ENCODE peak calls at places on chromosomes 16 and 17, in nine cellular contexts. M, O, W, H, T, P, A, U and L are unnamed samples.

GRCh38 chr16:77683845-77684526 is 38.3 kb upstream of the NUDT7 start:
- DNase-seq in M (no peak), O (no peak), W (no peak), H (no peak), T (no peak), P (peak; percentile 13), A (no peak), U (no peak), L (no peak)

GRCh38 chr16:65176603-65177002 is 54.7 kb upstream of the CDH11 start:
- DNase-seq in M (no peak), O (no peak), W (no peak), H (peak; percentile 96), T (peak; percentile 54), P (peak; percentile 89), A (no peak), U (no peak), L (no peak)

GRCh38 chr16:56281256-56281805 is 90.0 kb downstream of the GNAO1 start:
- DNase-seq in M (peak; percentile 73), O (no peak), W (peak; percentile 30), H (peak; percentile 26), T (no peak), P (no peak), A (no peak), U (no peak), L (no peak)

GRCh38 chr17:40568074-40568836 is 3.0 kb upstream of the CCR7 start:
- DNase-seq in M (no peak), O (no peak), W (no peak), H (no peak), T (no peak), P (no peak), A (no peak), U (peak; percentile 47), L (no peak)

GRCh38 chr17:9842057-9842758 is 16.5 kb downstream of the GLP2R start:
- DNase-seq in M (no peak), O (peak; percentile 27), W (no peak), H (peak; percentile 85), T (no peak), P (peak; percentile 61), A (no peak), U (no peak), L (peak; percentile 93)

GRCh38 chr16:23174622-23175021 is 7.9 kb upstream of the SCNN1G start:
- DNase-seq in M (no peak), O (no peak), W (no peak), H (peak; percentile 29), T (no peak), P (peak; percentile 3), A (no peak), U (no peak), L (no peak)

GRCh38 chr16:57637020-57637419 is 8.6 kb downstream of the ADGRG1 start:
- DNase-seq in M (no peak), O (no peak), W (no peak), H (peak; percentile 45), T (no peak), P (no peak), A (no peak), U (no peak), L (no peak)

GRCh38 chr17:17647521-17648178 is 33.6 kb upstream of the RAI1 start:
- DNase-seq in M (no peak), O (no peak), W (no peak), H (no peak), T (no peak), P (no peak), A (no peak), U (no peak), L (no peak)

GRCh38 chr16:57616871-57617270 is 11.6 kb upstream of the ADGRG1 start:
- DNase-seq in M (no peak), O (peak; percentile 20), W (no peak), H (no peak), T (no peak), P (no peak), A (no peak), U (peak; percentile 47), L (no peak)

GRCh38 chr16:24826096-24826690 is 19.6 kb upstream of the SLC5A11 start:
- DNase-seq in M (no peak), O (no peak), W (no peak), H (no peak), T (no peak), P (no peak), A (no peak), U (no peak), L (no peak)

GRCh38 chr17:74987909-74988711 is 678 bp downstream of the CDR2L start:
- DNase-seq in M (peak; percentile 78), O (peak; percentile 74), W (no peak), H (peak; percentile 69), T (no peak), P (peak; percentile 78), A (peak; percentile 46), U (peak; percentile 91), L (no peak)

GRCh38 chr16:47258874-47259461 is 115.2 kb upstream of the NETO2 start:
- DNase-seq in M (peak; percentile 29), O (no peak), W (peak; percentile 9), H (peak; percentile 58), T (no peak), P (peak; percentile 10), A (no peak), U (no peak), L (no peak)

GRCh38 chr17:80045703-80046102 is 9.3 kb downstream of the CCDC40 start:
- DNase-seq in M (no peak), O (no peak), W (no peak), H (no peak), T (no peak), P (no peak), A (no peak), U (no peak), L (no peak)

GRCh38 chr16:51538707-51539604 is 387.9 kb upstream of the SALL1 start:
- DNase-seq in M (no peak), O (no peak), W (no peak), H (peak; percentile 89), T (peak; percentile 45), P (peak; percentile 83), A (no peak), U (no peak), L (no peak)

GRCh38 chr16:55487048-55487803 is 8.2 kb downstream of the MMP2 start:
- DNase-seq in M (no peak), O (no peak), W (no peak), H (peak; percentile 68), T (peak; percentile 79), P (peak; percentile 99), A (no peak), U (no peak), L (no peak)

GRCh38 chr17:20267459-20267842 is 199.9 kb downstream of the LGALS9B start:
- DNase-seq in M (no peak), O (no peak), W (no peak), H (peak; percentile 16), T (no peak), P (no peak), A (no peak), U (no peak), L (no peak)

GRCh38 chr16:88299751-88300462 is 82.9 kb upstream of the ZNF469 start:
- DNase-seq in M (no peak), O (no peak), W (no peak), H (no peak), T (no peak), P (no peak), A (no peak), U (no peak), L (no peak)
- TF ChIP-seq CTCF in M (no peak), O (no peak), W (no peak), H (no peak), T (no peak), P (no peak), A (no peak), U (no peak), L (no peak)

DNA sequence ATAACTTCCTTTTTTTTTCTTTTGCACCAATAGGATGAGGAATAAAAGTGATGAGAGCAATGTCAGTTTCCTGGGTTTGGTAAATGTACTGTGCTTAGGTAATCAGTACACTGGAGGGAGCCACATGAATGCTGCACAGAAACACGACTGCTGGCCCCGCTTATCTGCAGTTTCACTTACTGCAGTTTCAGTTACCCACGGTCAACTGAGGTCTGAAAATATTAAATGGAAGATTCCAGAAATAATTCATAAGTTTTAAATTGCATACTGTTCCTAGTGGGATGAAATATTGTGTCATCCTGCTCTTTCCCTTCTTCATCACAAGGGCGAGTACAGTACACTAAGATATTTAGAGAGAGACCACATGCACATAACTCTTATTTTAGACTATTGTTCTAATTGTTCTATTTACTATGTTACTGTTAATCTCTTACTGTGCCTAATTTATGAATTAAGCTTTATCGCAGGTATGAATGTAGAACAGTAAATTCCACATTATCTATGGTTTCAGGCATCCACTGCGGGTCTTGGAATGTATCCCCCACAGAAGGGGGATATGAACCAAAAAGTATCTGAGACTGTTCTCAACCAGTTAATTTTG is 6.4 kb upstream of the LGALS3BP start:
- DNase-seq in M (no peak), O (peak; percentile 68), W (peak; percentile 70), H (peak; percentile 88), T (no peak), P (peak; percentile 43), A (no peak), U (no peak), L (no peak)
- TF ChIP-seq CTCF in M (no peak), O (no peak), W (no peak), H (peak; percentile 63), T (no peak), P (peak; percentile 39), A (peak; percentile 67), U (no peak), L (no peak)

GRCh38 chr16:85173077-85173980 is 61.1 kb upstream of the CIBAR2 start:
- DNase-seq in M (no peak), O (no peak), W (no peak), H (peak; percentile 85), T (peak; percentile 78), P (peak; percentile 82), A (no peak), U (no peak), L (no peak)
- TF ChIP-seq CTCF in M (no peak), O (no peak), W (no peak), H (peak; percentile 39), T (peak; percentile 30), P (peak; percentile 33), A (no peak), U (no peak), L (no peak)

DNA sequence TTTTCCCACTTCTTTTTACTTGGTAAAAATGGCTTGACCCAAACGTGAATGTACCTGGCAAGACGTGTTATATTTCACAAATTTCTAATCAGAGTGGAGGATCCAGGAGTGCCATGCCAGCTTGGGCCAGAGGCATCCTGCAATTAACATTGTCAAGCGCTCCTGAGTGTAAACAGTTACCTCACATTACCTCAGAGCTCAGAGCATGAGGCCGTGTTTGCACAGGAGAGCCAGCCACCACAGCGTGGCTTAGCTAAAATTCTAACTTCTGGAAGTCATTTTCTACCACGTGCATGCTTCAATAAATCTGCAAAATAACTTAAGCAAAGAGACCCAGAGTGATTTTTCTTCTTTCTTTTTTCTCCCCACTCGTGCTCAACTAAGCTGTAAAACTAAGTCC is 769.0 kb downstream of the KCNJ2 start:
- DNase-seq in M (no peak), O (no peak), W (no peak), H (no peak), T (no peak), P (no peak), A (no peak), U (no peak), L (no peak)
- TF ChIP-seq CTCF in M (no peak), O (no peak), W (no peak), H (no peak), T (no peak), P (no peak), A (no peak), U (no peak), L (no peak)

GRCh38 chr16:19153876-19154275 is 14.2 kb upstream of the SYT17 start:
- DNase-seq in M (no peak), O (no peak), W (no peak), H (no peak), T (no peak), P (no peak), A (no peak), U (no peak), L (no peak)
- TF ChIP-seq CTCF in M (no peak), O (no peak), W (no peak), H (no peak), T (no peak), P (no peak), A (no peak), U (no peak), L (no peak)

GRCh38 chr17:38918129-38918913 is 7.1 kb upstream of the LASP1NB start:
- DNase-seq in M (peak; percentile 72), O (peak; percentile 24), W (no peak), H (no peak), T (no peak), P (no peak), A (peak; percentile 12), U (peak; percentile 35), L (no peak)
- TF ChIP-seq CTCF in M (peak; percentile 23), O (no peak), W (no peak), H (peak; percentile 16), T (no peak), P (no peak), A (no peak), U (no peak), L (no peak)